ENCODE peak calls at places on chromosomes 11 and 22, in four cellular contexts. N is AG10803, S is OCI-LY7, M is right lobe of liver. X is an unnamed sample.

GRCh38 chr11:10314199-10315072 is 9.6 kb downstream of the ADM start:
- DNase-seq in M (no peak), S (peak; percentile 92), N (peak; percentile 65), X (peak; percentile 56)

GRCh38 chr11:69449320-69450063 is 32.0 kb upstream of the LINC01488 start:
- DNase-seq in M (peak; percentile 71), N (peak; percentile 13), S (no peak), X (no peak)

GRCh38 chr22:24973867-24974266 is 21.4 kb downstream of the KIAA1671 start:
- DNase-seq in N (no peak), M (peak; percentile 66), S (no peak), X (peak; percentile 86)

GRCh38 chr22:33130473-33130872 is 72.3 kb upstream of the SYN3 start:
- DNase-seq in S (no peak), M (no peak), N (no peak), X (no peak)

GRCh38 chr22:41243361-41243760 is 2.6 kb upstream of the CHADL start:
- DNase-seq in N (no peak), S (no peak), M (no peak), X (no peak)

GRCh38 chr22:27135582-27135981 is 478.2 kb downstream of the MIAT start:
- DNase-seq in N (peak; percentile 91), M (no peak), S (no peak), X (no peak)

GRCh38 chr11:128874406-128874805 is 7.3 kb upstream of the KCNJ1 start:
- DNase-seq in S (no peak), M (no peak), N (peak; percentile 22), X (no peak)

GRCh38 chr11:61851128-61851899 is 23.2 kb downstream of the FADS2 start:
- DNase-seq in M (no peak), S (no peak), N (no peak), X (no peak)

GRCh38 chr22:50281957-50282356 is 11.8 kb upstream of the MAPK11 start:
- DNase-seq in S (no peak), M (no peak), N (no peak), X (no peak)

GRCh38 chr11:17387280-17387679 is 1.2 kb downstream of the KCNJ11 start:
- DNase-seq in M (no peak), N (no peak), S (no peak), X (no peak)

GRCh38 chr11:17389957-17390649 is 1.6 kb upstream of the KCNJ11 start:
- DNase-seq in N (no peak), M (no peak), S (no peak), X (no peak)

GRCh38 chr11:17387811-17388210 is 648 bp downstream of the KCNJ11 start:
- DNase-seq in N (no peak), M (no peak), S (no peak), X (no peak)

GRCh38 chr11:17389205-17389956 is 922 bp upstream of the KCNJ11 start:
- DNase-seq in M (peak; percentile 83), S (peak; percentile 87), N (no peak), X (peak; percentile 86)

GRCh38 chr11:17388609-17389204 is at the start of gene KCNJ11:
- DNase-seq in S (no peak), N (no peak), M (peak; percentile 38), X (no peak)
- TF ChIP-seq CTCF in S (peak; percentile 40), N (no peak), M (no peak), X (no peak)

GRCh38 chr11:78020248-78020647 is 2.8 kb downstream of the KCTD14 start:
- DNase-seq in M (no peak), N (no peak), S (no peak), X (no peak)

GRCh38 chr11:78025378-78025777 is 2.3 kb upstream of the KCTD14 start:
- DNase-seq in S (no peak), N (no peak), M (no peak), X (no peak)

GRCh38 chr11:78019808-78020207 is 3.3 kb downstream of the KCTD14 start:
- DNase-seq in S (no peak), M (no peak), N (no peak), X (no peak)

GRCh38 chr11:78023426-78023825 is 350 bp upstream of the KCTD14 start:
- DNase-seq in S (no peak), N (no peak), M (no peak), X (no peak)

GRCh38 chr11:78022397-78023396 is at the start of gene KCTD14:
- DNase-seq in S (no peak), M (peak; percentile 77), N (no peak), X (peak; percentile 71)
- H3K4me3 ChIP-seq in S (no peak within 1 kb of the TSS), M (peak within 1 kb of the TSS; percentile 65), N (peak within 1 kb of the TSS; percentile 51), X (peak within 1 kb of the TSS; percentile 22)

GRCh38 chr22:45192701-45193187 is 29.0 kb downstream of the NUP50 start:
- DNase-seq in N (no peak), M (no peak), S (no peak), X (no peak)
- TF ChIP-seq CTCF in N (peak; percentile 6), M (no peak), S (peak; percentile 48), X (no peak)

GRCh38 chr11:79672786-79673185 is 232.0 kb upstream of the TENM4 start:
- DNase-seq in S (no peak), M (no peak), N (no peak), X (no peak)
- H3K4me3 ChIP-seq in S (no peak overlapping the region), M (no peak overlapping the region), N (no peak overlapping the region), X (no peak overlapping the region)

GRCh38 chr22:23547818-23548500 is 32.1 kb downstream of the IGLL1 start:
- DNase-seq in N (no peak), M (no peak), S (no peak), X (no peak)
- TF ChIP-seq CTCF in N (no peak), M (no peak), S (no peak), X (no peak)

GRCh38 chr11:108324587-108324986 is 101.7 kb downstream of the ATM start:
- DNase-seq in S (no peak), M (no peak), N (peak; percentile 53), X (no peak)
- H3K4me3 ChIP-seq in S (no peak overlapping the region), M (no peak overlapping the region), N (no peak overlapping the region), X (no peak overlapping the region)

GRCh38 chr11:111309516-111309915 is 11.2 kb downstream of the POU2AF3 start:
- DNase-seq in N (no peak), M (no peak), S (no peak), X (no peak)

GRCh38 chr11:111305871-111306270 is 7.5 kb downstream of the POU2AF3 start:
- DNase-seq in S (no peak), M (no peak), N (no peak), X (no peak)

GRCh38 chr11:111308140-111308539 is 9.8 kb downstream of the POU2AF3 start:
- DNase-seq in N (no peak), M (peak; percentile 83), S (no peak), X (peak; percentile 93)

GRCh38 chr11:111306321-111306720 is 8.0 kb downstream of the POU2AF3 start:
- DNase-seq in S (no peak), M (no peak), N (no peak), X (no peak)

DNA sequence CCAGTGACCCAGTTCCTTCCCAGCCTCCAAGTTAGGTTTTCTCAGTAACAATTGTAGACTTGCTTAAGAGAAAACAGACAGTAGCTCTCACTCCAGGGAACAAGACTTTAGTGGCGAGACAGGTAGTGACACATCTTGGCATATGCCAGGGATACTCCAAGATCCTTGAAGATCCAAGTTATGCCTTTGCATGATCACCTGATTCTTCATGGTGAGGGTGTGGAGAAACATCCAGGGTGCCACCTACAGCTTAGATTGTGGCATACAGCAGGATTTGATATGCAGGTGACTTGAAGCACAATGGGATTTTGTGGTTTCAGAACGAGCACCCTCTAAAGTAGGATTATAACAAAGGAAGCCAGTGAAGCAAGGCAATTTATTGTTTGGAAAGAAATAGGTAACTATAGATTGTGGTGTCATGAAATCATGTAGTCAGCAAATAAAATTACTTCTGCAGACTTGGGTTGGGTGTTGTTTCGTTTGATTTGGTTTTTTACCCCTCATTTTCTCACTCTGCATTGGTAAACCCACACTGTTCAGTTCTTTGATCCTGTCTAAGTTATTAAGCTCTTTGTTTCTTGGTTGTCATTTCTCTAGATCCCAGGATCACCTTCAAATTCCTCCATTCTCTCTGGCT is 9.2 kb downstream of the POU2AF3 start:
- DNase-seq in N (no peak), M (no peak), S (no peak), X (no peak)
- TF ChIP-seq CTCF in N (no peak), M (no peak), S (peak; percentile 46), X (peak; percentile 7)

DNA sequence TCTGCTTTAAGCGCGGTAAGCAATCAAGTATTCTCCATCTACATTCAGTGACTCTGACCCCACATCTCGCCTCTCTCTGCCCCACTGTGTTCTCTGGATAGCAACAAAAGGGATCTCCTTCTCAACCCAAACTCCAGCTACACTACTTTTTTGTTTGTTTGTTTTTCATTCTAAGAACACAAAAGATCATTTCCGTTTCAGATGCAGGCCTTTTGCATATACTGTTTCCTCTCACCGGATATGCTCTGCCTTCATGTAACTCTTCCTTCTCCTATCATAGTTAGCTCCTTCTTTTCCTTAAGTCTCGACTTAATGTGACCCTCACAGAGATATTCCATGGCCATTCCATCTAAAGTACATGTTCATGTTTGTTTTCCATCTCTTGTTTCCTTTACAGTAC is 179.8 kb upstream of the MTMR2 start:
- DNase-seq in N (no peak), S (no peak), M (no peak), X (no peak)
- H3K4me3 ChIP-seq in N (no peak overlapping the region), S (no peak overlapping the region), M (no peak overlapping the region), X (no peak overlapping the region)

GRCh38 chr11:95676280-95676679 is 113.3 kb downstream of the FAM76B start:
- DNase-seq in S (no peak), M (no peak), N (no peak), X (no peak)
- TF ChIP-seq CTCF in S (no peak), M (no peak), N (no peak), X (no peak)

X was measured in mucosa of descending colon.